ENCODE peak calls at places on chromosomes 1 and 21, in six cellular contexts. N is adipocyte; T is IMR-90; Q is NT2/D1; K is Peyer's patch; B is CD4-positive, CD25-positive, alpha-beta regulatory T cell. Y is an unnamed sample.

GRCh38 chr1:15141933-15142647 is 11.5 kb upstream of the TMEM51 start:
- DNase-seq in N (no peak), T (peak; percentile 52), Q (no peak), K (no peak), B (no peak), Y (no peak)

GRCh38 chr1:193335797-193336428 is 149.5 kb upstream of the B3GALT2 start:
- DNase-seq in N (peak; percentile 72), T (peak; percentile 77), Q (no peak), K (no peak), B (no peak), Y (no peak)

GRCh38 chr1:147664206-147664605 is 6.1 kb downstream of the ACP6 start:
- DNase-seq in N (peak; percentile 44), T (peak; percentile 64), Q (no peak), K (no peak), B (no peak), Y (no peak)

GRCh38 chr1:197272791-197273190 is 4.7 kb downstream of the CRB1 start:
- DNase-seq in N (no peak), T (no peak), Q (no peak), K (no peak), B (no peak), Y (no peak)

GRCh38 chr1:79929356-79929755 is 922.8 kb upstream of the ADGRL4 start:
- DNase-seq in N (no peak), T (peak; percentile 77), Q (no peak), K (no peak), B (no peak), Y (no peak)

GRCh38 chr1:106962591-106962990 is 93.9 kb upstream of the PRMT6 start:
- DNase-seq in N (peak; percentile 42), T (no peak), Q (no peak), K (no peak), B (no peak), Y (no peak)

GRCh38 chr1:36284517-36284916 is 21.7 kb upstream of the SH3D21 start:
- DNase-seq in N (peak; percentile 38), T (no peak), Q (no peak), K (no peak), B (no peak), Y (no peak)

GRCh38 chr1:241531195-241532172 is 694 bp upstream of the KMO start:
- DNase-seq in N (peak; percentile 92), T (peak; percentile 78), Q (peak; percentile 43), K (no peak), B (no peak), Y (no peak)

GRCh38 chr1:1430114-1430982 is 5.1 kb upstream of the VWA1 start:
- DNase-seq in N (no peak), T (peak; percentile 50), Q (no peak), K (peak; percentile 61), B (no peak), Y (peak; percentile 89)

GRCh38 chr1:182315157-182315556 is 76.4 kb downstream of the GLUL start:
- DNase-seq in N (no peak), T (no peak), Q (no peak), K (no peak), B (no peak), Y (no peak)

GRCh38 chr1:15158506-15159165 is 5.1 kb downstream of the TMEM51 start:
- DNase-seq in N (peak; percentile 43), T (peak; percentile 98), Q (no peak), K (no peak), B (no peak), Y (no peak)

GRCh38 chr1:117093870-117094621 is 27.5 kb downstream of the TRIM45 start:
- DNase-seq in N (peak; percentile 65), T (peak; percentile 75), Q (peak; percentile 64), K (peak; percentile 56), B (no peak), Y (no peak)

GRCh38 chr1:91065337-91065736 is 43.5 kb upstream of the ZNF644 start:
- DNase-seq in N (no peak), T (no peak), Q (no peak), K (peak; percentile 61), B (no peak), Y (no peak)

GRCh38 chr1:7752512-7753417 is 18.3 kb upstream of the VAMP3 start:
- DNase-seq in N (peak; percentile 93), T (peak; percentile 71), Q (no peak), K (peak; percentile 80), B (peak; percentile 39), Y (peak; percentile 56)

GRCh38 chr1:208235983-208236761 is 8.0 kb downstream of the PLXNA2 start:
- DNase-seq in N (peak; percentile 81), T (peak; percentile 71), Q (no peak), K (peak; percentile 79), B (no peak), Y (peak; percentile 79)

GRCh38 chr1:218459878-218460277 is 114.7 kb downstream of the TGFB2 start:
- DNase-seq in N (peak; percentile 83), T (peak; percentile 84), Q (peak; percentile 88), K (no peak), B (no peak), Y (no peak)

GRCh38 chr1:32470991-32471694 is 6.3 kb downstream of the ZBTB8B start:
- DNase-seq in N (peak; percentile 23), T (no peak), Q (no peak), K (no peak), B (no peak), Y (no peak)

GRCh38 chr1:160901768-160902167 is 16.8 kb upstream of the ITLN1 start:
- DNase-seq in N (no peak), T (no peak), Q (no peak), K (no peak), B (no peak), Y (no peak)
- H3K27me3 ChIP-seq in N (peaks cover 9% of the 10 kb centered on the region), T (no peaks in the 10 kb centered on the region), Q (no peaks in the 10 kb centered on the region), K (no peaks in the 10 kb centered on the region), B (peaks cover 2% of the 10 kb centered on the region), Y (no peaks in the 10 kb centered on the region)

DNA sequence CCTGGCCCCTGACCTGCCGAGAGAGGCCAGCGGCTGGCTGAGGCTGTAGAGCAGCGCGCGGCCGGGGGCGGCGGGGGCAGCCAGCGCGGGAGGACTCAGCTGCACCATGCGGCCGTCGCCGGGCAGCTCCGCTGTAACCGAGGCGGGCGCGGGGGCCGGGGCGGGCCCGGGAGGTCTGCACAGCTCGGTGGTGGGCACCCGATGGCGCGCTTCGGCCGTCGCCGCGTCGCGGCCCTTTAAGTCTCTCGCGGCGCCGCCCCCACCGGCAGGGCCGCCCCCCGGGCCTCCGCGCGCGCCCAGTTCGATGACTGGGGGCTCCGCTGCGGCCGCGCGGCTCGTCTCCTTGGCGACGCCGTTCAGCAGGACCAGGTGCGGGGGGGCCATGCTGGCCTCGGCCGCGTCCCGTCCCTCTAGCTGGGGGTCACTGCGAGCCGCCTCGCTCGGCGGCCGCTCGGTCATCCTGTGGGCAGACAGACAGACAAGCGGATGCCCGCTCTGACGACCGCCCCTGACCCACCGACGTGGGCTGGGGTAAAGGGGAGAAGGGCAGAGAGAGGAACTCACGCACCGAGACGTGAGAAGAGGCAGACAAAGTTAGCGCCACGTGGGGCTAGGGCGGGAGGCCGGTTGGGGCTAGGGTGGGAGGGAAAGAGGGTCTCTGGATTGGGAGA is 6.5 kb downstream of the TAL1 start:
- DNase-seq in N (peak; percentile 27), T (no peak), Q (no peak), K (peak; percentile 40), B (no peak), Y (no peak)
- H3K4me3 ChIP-seq in N (no peak overlapping the region), T (no peak overlapping the region), Q (peak overlapping the region; percentile 39), K (peak overlapping the region; percentile 36), B (no peak overlapping the region), Y (peak overlapping the region; percentile 5)

GRCh38 chr21:10639123-10639522 is 117.7 kb downstream of the TPTE start:
- DNase-seq in N (no peak), T (no peak), Q (no peak), K (no peak), B (no peak), Y (no peak)
- H3K9me3 ChIP-seq in N (peaks cover 2% of the 10 kb centered on the region), T (peaks cover 31% of the 10 kb centered on the region), Q (no peaks in the 10 kb centered on the region), K (peaks cover 15% of the 10 kb centered on the region), B (peaks cover 49% of the 10 kb centered on the region), Y (peaks cover 3% of the 10 kb centered on the region)

GRCh38 chr21:42373181-42373907 is 7.0 kb upstream of the TFF1 start:
- DNase-seq in N (no peak), T (no peak), Q (no peak), K (no peak), B (no peak), Y (no peak)
- H3K27me3 ChIP-seq in N (peaks cover 59% of the 10 kb centered on the region), T (peaks cover 26% of the 10 kb centered on the region), Q (peaks cover 10% of the 10 kb centered on the region), K (no peaks in the 10 kb centered on the region), B (no peaks in the 10 kb centered on the region), Y (no peaks in the 10 kb centered on the region)

DNA sequence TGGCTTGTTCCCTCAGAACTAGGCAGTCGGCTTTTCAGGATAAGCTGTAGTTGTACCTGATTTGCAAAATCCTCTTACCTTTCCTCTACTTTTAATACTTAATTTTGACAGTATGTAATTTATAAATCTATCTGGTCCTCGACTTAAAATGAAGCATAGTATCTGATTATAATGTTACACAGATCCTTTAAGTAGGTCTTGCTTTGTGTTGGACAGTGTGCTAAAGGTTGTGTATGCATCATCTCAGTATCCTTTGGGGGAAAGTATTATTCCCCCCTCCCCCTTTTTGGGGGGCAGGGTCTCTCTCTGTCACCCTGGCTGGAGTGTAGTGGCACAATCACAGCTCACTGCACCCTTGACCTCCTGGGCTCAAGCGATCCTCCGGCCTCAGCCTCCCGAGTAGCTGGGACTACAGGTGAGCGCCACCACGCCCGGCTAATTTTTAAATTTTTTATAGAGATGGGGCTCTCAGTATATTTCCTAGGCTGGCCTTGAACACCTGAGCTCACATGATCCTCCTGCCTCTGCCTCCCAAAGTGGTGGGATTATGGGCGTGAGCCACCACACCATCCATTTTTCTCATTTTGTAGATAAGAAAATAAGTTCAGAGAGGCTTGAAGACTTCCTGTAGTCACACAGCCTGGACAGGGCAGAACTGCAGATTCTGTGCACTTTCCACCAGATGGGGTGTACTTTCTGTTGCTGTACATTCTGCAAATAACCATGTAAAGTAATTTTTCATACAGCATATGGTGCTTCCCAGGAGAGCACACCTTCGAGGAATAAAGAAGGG is 791 bp upstream of the STX6 start:
- DNase-seq in N (no peak), T (no peak), Q (no peak), K (no peak), B (no peak), Y (no peak)
- H3K4me3 ChIP-seq in N (peak overlapping the region; percentile 78), T (peak overlapping the region; percentile 27), Q (peak overlapping the region; percentile 6), K (peak overlapping the region; percentile 81), B (peak overlapping the region; percentile 77), Y (no peak overlapping the region)

GRCh38 chr21:22346576-22346975 is 1348.4 kb downstream of the NCAM2 start:
- DNase-seq in N (no peak), T (no peak), Q (no peak), K (no peak), B (no peak), Y (no peak)
- H3K9me3 ChIP-seq in N (no peaks in the 10 kb centered on the region), T (peaks cover 1% of the 10 kb centered on the region), Q (peaks cover 10% of the 10 kb centered on the region), K (no peaks in the 10 kb centered on the region), B (peaks cover 3% of the 10 kb centered on the region), Y (no peaks in the 10 kb centered on the region)